ENCODE peak calls at places on chromosomes 1 and 21, in five cellular contexts. U, I, Q, Y and W are unnamed samples.

GRCh38 chr21:35438643-35439404 is 389.7 kb upstream of the RUNX1 start:
- DNase-seq in U (no peak), I (no peak), Q (no peak), Y (no peak), W (no peak)

GRCh38 chr1:6096243-6097116 is 50.8 kb downstream of the KCNAB2 start:
- DNase-seq in U (no peak), I (no peak), Q (peak), Y (no peak), W (no peak)

GRCh38 chr1:208977861-208978260 is 605.7 kb upstream of the CAMK1G start:
- DNase-seq in U (no peak), I (no peak), Q (no peak), Y (no peak), W (no peak)

GRCh38 chr1:223706077-223706988 is 6.0 kb upstream of the CAPN2 start:
- DNase-seq in U (peak), I (no peak), Q (no peak), Y (no peak), W (peak)

GRCh38 chr1:79716481-79716880 is 710.0 kb upstream of the ADGRL4 start:
- DNase-seq in U (peak), I (peak), Q (no peak), Y (no peak), W (no peak)

GRCh38 chr21:28333455-28334108 is 659.1 kb downstream of the LTN1 start:
- DNase-seq in U (no peak), I (no peak), Q (no peak), Y (no peak), W (no peak)

GRCh38 chr1:6392880-6393399 is 627 bp downstream of the ACOT7 start:
- DNase-seq in U (no peak), I (peak), Q (no peak), Y (peak), W (no peak)

GRCh38 chr21:31383770-31384169 is 39.7 kb upstream of the TIAM1 start:
- DNase-seq in U (no peak), I (no peak), Q (no peak), Y (no peak), W (no peak)

GRCh38 chr1:220271706-220272046 is 577 bp downstream of the RAB3GAP2 start:
- DNase-seq in U (peak), I (peak), Q (no peak), Y (peak), W (no peak)

GRCh38 chr21:32868631-32869454 is 97.3 kb upstream of the PAXBP1 start:
- DNase-seq in U (no peak), I (no peak), Q (no peak), Y (no peak), W (no peak)

GRCh38 chr21:16084776-16085364 is 355.1 kb downstream of the USP25 start:
- DNase-seq in U (no peak), I (no peak), Q (peak), Y (no peak), W (no peak)

GRCh38 chr1:203282720-203283542 is 22.4 kb upstream of the BTG2 start:
- DNase-seq in U (no peak), I (no peak), Q (no peak), Y (peak), W (no peak)

GRCh38 chr1:8676813-8677212 is 140.6 kb downstream of the RERE start:
- DNase-seq in U (no peak), I (no peak), Q (no peak), Y (no peak), W (no peak)

GRCh38 chr1:47677241-47677940 is 239.5 kb downstream of the FOXD2 start:
- DNase-seq in U (no peak), I (no peak), Q (peak), Y (no peak), W (no peak)

GRCh38 chr1:153592706-153593105 is 20.2 kb downstream of the S100A16 start:
- DNase-seq in U (no peak), I (no peak), Q (no peak), Y (no peak), W (no peak)
- H3K27ac ChIP-seq in U (no peak), I (no peak), Q (no peak), Y (no peak), W (no peak)

DNA sequence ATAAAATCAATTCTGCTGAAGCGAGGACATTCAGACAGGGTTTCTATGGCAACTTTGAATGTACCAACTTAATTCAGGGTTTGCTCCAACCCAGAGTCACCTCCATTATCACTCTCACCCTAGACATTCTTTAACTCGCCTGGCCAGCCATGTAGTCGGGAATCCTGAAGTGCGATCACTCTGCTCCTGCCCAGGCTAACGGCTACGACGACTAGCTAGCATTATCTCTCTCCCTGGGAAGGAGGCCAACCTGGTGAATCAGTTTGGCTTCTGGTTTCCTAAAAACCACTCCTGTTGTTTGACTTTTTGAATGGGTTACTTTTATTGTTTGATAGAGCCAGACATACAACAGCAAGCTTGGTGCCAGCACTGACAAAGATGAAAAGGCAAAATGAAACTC is 38.9 kb upstream of the ZBTB18 start:
- DNase-seq in U (peak), I (peak), Q (no peak), Y (no peak), W (no peak)
- H3K4me3 ChIP-seq in U (peak), I (peak), Q (no peak), Y (no peak), W (no peak)

DNA sequence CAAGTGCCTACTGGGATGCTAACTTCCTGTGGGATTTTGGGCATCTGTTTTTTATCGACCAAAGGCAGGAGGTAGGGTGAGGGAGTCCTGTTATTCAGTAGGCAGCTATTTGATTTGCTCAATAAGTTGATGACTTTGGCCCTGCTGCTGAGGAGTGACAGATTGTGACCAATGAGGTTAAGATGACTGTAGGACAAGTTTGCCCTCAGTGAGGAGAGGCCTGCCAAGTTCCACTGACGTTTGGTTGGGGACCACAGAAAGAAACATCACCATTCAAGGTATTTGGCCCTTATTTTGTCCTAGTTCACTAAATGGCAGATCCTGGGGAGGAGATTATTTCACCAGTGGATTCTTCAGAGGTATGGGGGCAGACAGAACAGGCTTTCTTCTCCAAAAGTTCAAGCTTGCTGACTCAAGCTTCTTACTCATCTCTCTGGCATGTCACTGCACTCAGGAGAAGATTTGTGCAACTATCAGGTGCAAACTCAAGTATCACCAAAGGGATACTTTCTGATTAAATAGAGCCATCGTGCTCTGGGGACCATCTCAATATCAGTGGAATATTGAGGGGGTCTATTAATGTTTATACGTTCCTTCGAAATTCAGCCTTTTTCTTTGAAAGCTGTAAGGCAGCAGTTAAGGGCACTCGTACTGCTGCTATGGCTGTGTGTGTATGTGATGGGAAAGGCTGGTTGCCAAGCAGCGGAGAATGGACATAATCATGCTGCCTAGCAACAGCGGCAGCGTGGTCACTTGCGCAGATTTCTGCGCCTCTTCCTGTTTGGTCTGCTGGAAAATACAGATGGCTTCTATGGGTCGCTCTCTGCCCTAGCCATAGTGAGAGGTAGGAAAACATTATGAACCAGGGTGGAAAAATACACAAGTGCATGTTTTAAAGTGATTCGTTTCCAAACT is 78.7 kb downstream of the PBX1 start:
- DNase-seq in U (no peak), I (no peak), Q (peak), Y (no peak), W (no peak)
- TF ChIP-seq POLR2AphosphoS5 in U (no peak), I (no peak), Q (peak), Y (no peak), W (no peak)

DNA sequence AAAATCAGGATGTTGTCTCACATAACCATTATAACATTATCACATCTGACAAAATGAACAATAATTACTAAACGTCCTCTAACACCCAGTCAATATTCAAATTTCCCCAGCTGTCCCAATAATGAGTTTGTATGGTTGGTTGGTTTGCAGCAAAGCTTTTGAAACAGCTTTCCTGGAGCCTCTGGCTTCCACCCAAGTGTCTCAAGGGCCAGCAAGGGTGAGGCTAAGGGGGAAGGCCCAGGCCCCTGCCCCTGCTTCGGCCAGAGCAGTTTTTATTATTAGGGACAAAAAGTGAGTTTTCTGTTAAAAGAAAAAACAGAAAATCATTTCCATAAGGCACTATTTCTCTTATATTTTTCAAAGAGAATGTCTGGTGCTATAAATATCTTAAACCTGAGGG is 19.1 kb upstream of the AVPR1B start:
- DNase-seq in U (no peak), I (no peak), Q (no peak), Y (no peak), W (no peak)
- H3K27ac ChIP-seq in U (no peak), I (no peak), Q (no peak), Y (no peak), W (no peak)

DNA sequence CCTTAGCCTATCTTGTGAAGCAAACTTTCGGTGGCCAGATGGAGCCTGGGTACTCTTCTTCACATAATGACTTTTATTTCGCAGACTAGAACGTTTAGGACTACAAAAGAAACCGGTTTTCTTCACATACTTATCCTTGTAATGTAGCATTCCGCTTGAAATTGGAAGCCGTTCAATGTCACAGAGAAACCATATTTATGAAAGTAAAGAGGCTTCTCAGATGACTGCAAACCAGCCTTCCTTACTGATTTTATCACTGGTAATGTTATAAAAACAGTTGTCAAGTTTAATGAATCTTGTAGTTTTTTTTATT is 94.1 kb downstream of the PPIAL4G start:
- DNase-seq in U (no peak), I (no peak), Q (no peak), Y (no peak), W (no peak)
- H3K4me3 ChIP-seq in U (no peak), I (peak), Q (peak), Y (peak), W (no peak)

DNA sequence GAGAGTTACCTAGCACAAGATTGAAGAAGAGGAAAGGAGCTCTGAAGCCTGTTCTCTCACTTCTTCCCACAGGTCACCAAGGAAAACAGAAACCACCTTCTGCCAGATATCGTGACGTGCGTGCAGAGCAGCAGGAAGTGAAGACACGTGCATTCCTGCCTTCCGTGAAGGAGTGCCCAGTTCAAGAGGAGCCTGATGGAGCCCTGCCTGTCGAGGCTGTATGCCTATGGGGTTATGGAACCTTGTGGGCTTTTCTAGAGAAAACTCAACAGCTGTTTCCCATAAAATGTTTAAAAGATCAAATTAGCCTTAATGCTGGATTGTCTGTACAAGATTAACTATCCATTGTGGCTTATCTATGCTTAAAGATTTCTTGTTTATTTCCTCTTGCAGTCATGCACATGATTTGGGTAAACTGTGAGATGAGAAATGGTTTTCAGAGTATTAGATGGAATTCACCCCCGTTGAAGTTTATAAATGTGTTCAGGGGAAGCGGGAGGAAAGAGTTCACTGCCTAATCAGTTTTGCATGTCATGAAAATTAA is 27.8 kb downstream of the NTPCR start:
- DNase-seq in U (peak), I (no peak), Q (no peak), Y (no peak), W (no peak)
- TF ChIP-seq POLR2AphosphoS5 in U (no peak), I (no peak), Q (no peak), Y (no peak), W (no peak)